ENCODE peak calls at places on chromosome 19, in five cellular contexts. One of them, this sample, is unnamed.
A peak's percentile ranks its signal among the peaks of the same experiment; 100 is the strongest.

GRCh38 chr19:38139122-38139521 is 84.9 kb downstream of the DPF1 start:
- DNase-seq in K562: peak; percentile 70
- DNase-seq in H54: no peak
- DNase-seq in breast epithelium: no peak
- DNase-seq in spleen: no peak
- DNase-seq in this sample: no peak

GRCh38 chr19:29576761-29577661 is 29.1 kb upstream of the POP4 start:
- DNase-seq in breast epithelium: no peak
- DNase-seq in K562: no peak
- DNase-seq in H54: peak; percentile 27
- DNase-seq in spleen: no peak
- DNase-seq in this sample: no peak

GRCh38 chr19:6362351-6362801 is 1.0 kb downstream of the CLPP start:
- DNase-seq in spleen: no peak
- DNase-seq in breast epithelium: no peak
- DNase-seq in K562: no peak
- DNase-seq in H54: no peak
- DNase-seq in this sample: no peak

GRCh38 chr19:41217741-41218140 is 1.3 kb upstream of the AXL start:
- DNase-seq in K562: no peak
- DNase-seq in spleen: no peak
- DNase-seq in breast epithelium: no peak
- DNase-seq in H54: no peak
- DNase-seq in this sample: no peak

GRCh38 chr19:33294058-33294798 is 8.1 kb downstream of the CEBPA start:
- DNase-seq in K562: peak; percentile 34
- DNase-seq in breast epithelium: no peak
- DNase-seq in H54: no peak
- DNase-seq in spleen: peak; percentile 69
- DNase-seq in this sample: no peak

GRCh38 chr19:49152218-49152550 is 3.0 kb downstream of the HRC start:
- DNase-seq in K562: no peak
- DNase-seq in breast epithelium: no peak
- DNase-seq in spleen: no peak
- DNase-seq in H54: no peak
- DNase-seq in this sample: no peak

GRCh38 chr19:55253842-55254624 is 4.8 kb downstream of the PPP6R1 start:
- DNase-seq in K562: no peak
- DNase-seq in spleen: peak; percentile 94
- DNase-seq in breast epithelium: no peak
- DNase-seq in H54: no peak
- DNase-seq in this sample: peak; percentile 40

GRCh38 chr19:39645800-39646411 is 9.8 kb upstream of the LGALS16 start:
- DNase-seq in spleen: no peak
- DNase-seq in breast epithelium: no peak
- DNase-seq in H54: no peak
- DNase-seq in K562: peak; percentile 29
- DNase-seq in this sample: peak; percentile 11

GRCh38 chr19:51690359-51691121 is 2.6 kb upstream of the SPACA6 start:
- DNase-seq in K562: peak; percentile 94
- DNase-seq in breast epithelium: peak; percentile 51
- DNase-seq in spleen: peak; percentile 86
- DNase-seq in H54: no peak
- DNase-seq in this sample: peak; percentile 50

GRCh38 chr19:45498411-45499195 is at the start of gene PPM1N:
- DNase-seq in H54: no peak
- DNase-seq in breast epithelium: no peak
- DNase-seq in spleen: peak; percentile 92
- DNase-seq in K562: peak; percentile 59
- DNase-seq in this sample: peak; percentile 72

GRCh38 chr19:15195381-15195964 is 5.3 kb downstream of the NOTCH3 start:
- DNase-seq in K562: no peak
- DNase-seq in spleen: no peak
- DNase-seq in H54: peak; percentile 86
- DNase-seq in breast epithelium: peak; percentile 69
- DNase-seq in this sample: no peak

GRCh38 chr19:21751379-21751778 is 16.0 kb downstream of the ZNF100 start:
- DNase-seq in spleen: no peak
- DNase-seq in breast epithelium: no peak
- DNase-seq in K562: no peak
- DNase-seq in H54: no peak
- DNase-seq in this sample: no peak

GRCh38 chr19:34041922-34042521 is 130.3 kb upstream of the LSM14A start:
- DNase-seq in breast epithelium: no peak
- DNase-seq in H54: peak; percentile 69
- DNase-seq in spleen: peak; percentile 87
- DNase-seq in K562: peak; percentile 72
- DNase-seq in this sample: peak; percentile 57

GRCh38 chr19:35908977-35909683 is 1.0 kb upstream of the TYROBP start:
- DNase-seq in K562: peak; percentile 59
- DNase-seq in spleen: peak; percentile 95
- DNase-seq in breast epithelium: peak; percentile 40
- DNase-seq in H54: no peak
- DNase-seq in this sample: no peak

GRCh38 chr19:29255912-29256311 is 43.0 kb upstream of the UQCRFS1 start:
- DNase-seq in K562: no peak
- DNase-seq in spleen: no peak
- DNase-seq in H54: no peak
- DNase-seq in breast epithelium: no peak
- DNase-seq in this sample: no peak

GRCh38 chr19:11173516-11174155 is 18.1 kb upstream of the SPC24 start:
- DNase-seq in K562: no peak
- DNase-seq in H54: no peak
- DNase-seq in breast epithelium: no peak
- DNase-seq in spleen: no peak
- DNase-seq in this sample: no peak

GRCh38 chr19:13339869-13340268 is 166.4 kb downstream of the CACNA1A start:
- DNase-seq in breast epithelium: no peak
- DNase-seq in spleen: no peak
- DNase-seq in H54: no peak
- DNase-seq in K562: no peak
- DNase-seq in this sample: no peak

GRCh38 chr19:15252398-15253018 is 20.3 kb upstream of the EPHX3 start:
- DNase-seq in H54: peak; percentile 43
- DNase-seq in spleen: no peak
- DNase-seq in K562: no peak
- DNase-seq in breast epithelium: no peak
- DNase-seq in this sample: no peak

GRCh38 chr19:52034051-52034728 is 6.0 kb upstream of the ZNF614 start:
- DNase-seq in spleen: no peak
- DNase-seq in K562: no peak
- DNase-seq in breast epithelium: no peak
- DNase-seq in H54: no peak
- DNase-seq in this sample: no peak

GRCh38 chr19:48608798-48609263 is 2.3 kb downstream of the SPACA4 start:
- DNase-seq in spleen: peak; percentile 83
- DNase-seq in H54: peak; percentile 62
- DNase-seq in K562: peak; percentile 69
- DNase-seq in breast epithelium: no peak
- DNase-seq in this sample: peak; percentile 59

GRCh38 chr19:10009269-10009665 is 1.0 kb downstream of the COL5A3 start:
- DNase-seq in H54: no peak
- DNase-seq in K562: peak; percentile 64
- DNase-seq in spleen: no peak
- DNase-seq in breast epithelium: peak; percentile 27
- DNase-seq in this sample: peak; percentile 23

GRCh38 chr19:40472516-40472915 is 5.7 kb downstream of the SPTBN4 start:
- DNase-seq in breast epithelium: no peak
- DNase-seq in K562: no peak
- DNase-seq in H54: no peak
- DNase-seq in spleen: no peak
- DNase-seq in this sample: no peak

GRCh38 chr19:55549500-55550320 is 4.4 kb upstream of the SBK3 start:
- DNase-seq in breast epithelium: no peak
- DNase-seq in spleen: no peak
- DNase-seq in H54: peak; percentile 76
- DNase-seq in K562: no peak
- DNase-seq in this sample: no peak

GRCh38 chr19:46426506-46427162 is 2.1 kb downstream of the PNMA8C start:
- DNase-seq in K562: peak; percentile 77
- DNase-seq in H54: no peak
- DNase-seq in breast epithelium: no peak
- DNase-seq in spleen: peak; percentile 79
- DNase-seq in this sample: peak; percentile 52

GRCh38 chr19:56140583-56141415 is at the start of gene ZNF444:
- DNase-seq in H54: peak; percentile 100
- DNase-seq in spleen: peak; percentile 99
- DNase-seq in K562: peak; percentile 98
- DNase-seq in breast epithelium: peak; percentile 100
- DNase-seq in this sample: peak; percentile 98

GRCh38 chr19:44848036-44848804 is 2.1 kb downstream of the NECTIN2 start:
- DNase-seq in spleen: no peak
- DNase-seq in H54: no peak
- DNase-seq in breast epithelium: peak; percentile 38
- DNase-seq in K562: peak; percentile 41
- DNase-seq in this sample: no peak

GRCh38 chr19:51503891-51504290 is 2.3 kb upstream of the SIGLEC12 start:
- DNase-seq in K562: no peak
- DNase-seq in H54: no peak
- DNase-seq in spleen: no peak
- DNase-seq in breast epithelium: no peak
- DNase-seq in this sample: no peak

GRCh38 chr19:35249848-35250711 is 1.3 kb downstream of the LSR start:
- DNase-seq in breast epithelium: no peak
- DNase-seq in K562: no peak
- DNase-seq in H54: no peak
- DNase-seq in spleen: peak; percentile 76
- DNase-seq in this sample: no peak

GRCh38 chr19:48603001-48603400 is 3.5 kb upstream of the SPACA4 start:
- DNase-seq in K562: no peak
- DNase-seq in H54: no peak
- DNase-seq in breast epithelium: no peak
- DNase-seq in spleen: no peak
- DNase-seq in this sample: no peak

GRCh38 chr19:51777570-51778460 is 16.8 kb downstream of the FPR2 start:
- DNase-seq in H54: peak; percentile 21
- DNase-seq in spleen: peak; percentile 84
- DNase-seq in breast epithelium: peak; percentile 23
- DNase-seq in K562: peak; percentile 96
- DNase-seq in this sample: peak; percentile 87

GRCh38 chr19:33872445-33873320 is 76.0 kb downstream of the KCTD15 start:
- DNase-seq in spleen: no peak
- DNase-seq in breast epithelium: no peak
- DNase-seq in H54: no peak
- DNase-seq in K562: no peak
- DNase-seq in this sample: no peak

GRCh38 chr19:56314018-56314583 is 538 bp downstream of the ZSCAN5A start:
- DNase-seq in spleen: no peak
- DNase-seq in K562: no peak
- DNase-seq in H54: peak; percentile 28
- DNase-seq in breast epithelium: no peak
- DNase-seq in this sample: no peak

GRCh38 chr19:49149652-49150105 is 5.5 kb downstream of the HRC start:
- DNase-seq in breast epithelium: peak; percentile 50
- DNase-seq in K562: peak; percentile 83
- DNase-seq in H54: no peak
- DNase-seq in spleen: no peak
- DNase-seq in this sample: peak; percentile 85

GRCh38 chr19:52638601-52639000 is 446 bp upstream of the ZNF83 start:
- DNase-seq in spleen: peak; percentile 78
- DNase-seq in H54: peak; percentile 74
- DNase-seq in K562: peak; percentile 40
- DNase-seq in breast epithelium: peak; percentile 29
- DNase-seq in this sample: no peak

DNA sequence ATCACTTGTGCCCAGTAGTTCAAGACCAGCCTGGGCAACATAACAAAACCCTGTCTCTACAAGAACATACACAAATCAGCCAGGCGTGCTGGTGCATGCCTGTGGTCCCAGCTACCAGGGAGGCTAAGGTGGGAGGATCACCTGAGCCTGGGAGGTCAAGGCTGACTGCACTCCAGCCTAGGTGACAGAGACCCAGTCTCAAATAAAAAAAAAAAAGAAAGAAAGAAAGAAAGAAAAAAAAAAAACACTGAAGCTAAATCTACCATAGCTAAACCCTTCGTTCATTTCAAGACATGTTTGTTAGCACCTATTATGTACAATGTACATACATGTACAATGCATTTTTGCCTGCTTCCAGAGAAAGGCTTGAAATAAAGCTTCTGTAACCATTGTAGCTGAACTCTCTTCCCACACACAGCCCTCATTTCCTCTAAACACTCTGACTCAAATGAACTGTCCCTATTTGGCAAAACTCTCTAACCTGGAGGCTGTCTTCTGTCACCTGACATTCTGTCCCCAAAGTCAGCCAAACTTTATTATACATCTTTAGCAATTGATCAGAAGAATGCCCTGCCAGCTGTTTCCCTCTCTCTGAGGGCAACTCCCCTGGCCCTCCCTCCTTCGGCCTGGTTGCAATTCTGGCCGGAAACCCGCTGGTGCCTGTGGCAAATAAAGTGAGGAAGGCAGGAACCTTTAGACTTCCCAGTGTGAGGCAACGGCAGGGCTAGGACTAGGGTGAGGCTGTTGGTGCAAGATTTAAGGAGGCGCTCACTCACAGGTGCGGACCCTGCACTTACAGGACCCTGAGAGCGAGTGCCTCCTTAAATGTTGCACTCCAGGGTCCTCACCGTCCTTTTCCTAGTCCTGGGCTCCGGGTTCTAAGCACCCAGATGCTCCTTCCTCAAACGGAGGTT is 1.8 kb downstream of the ETHE1 start:
- DNase-seq in H54: peak; percentile 83
- DNase-seq in K562: no peak
- DNase-seq in spleen: no peak
- DNase-seq in breast epithelium: peak; percentile 78
- DNase-seq in this sample: no peak
- TF ChIP-seq POLR2A in H54: no peak
- TF ChIP-seq POLR2A in K562: no peak
- TF ChIP-seq POLR2A in spleen: no peak
- TF ChIP-seq POLR2A in breast epithelium: no peak
- TF ChIP-seq POLR2A in this sample: no peak

GRCh38 chr19:19105365-19106060 is 32.8 kb downstream of the TMEM161A start:
- DNase-seq in K562: peak; percentile 93
- DNase-seq in breast epithelium: peak; percentile 37
- DNase-seq in H54: no peak
- DNase-seq in spleen: no peak
- DNase-seq in this sample: peak; percentile 66
- TF ChIP-seq POLR2A in K562: peak; percentile 89
- TF ChIP-seq POLR2A in breast epithelium: no peak
- TF ChIP-seq POLR2A in H54: no peak
- TF ChIP-seq POLR2A in spleen: no peak
- TF ChIP-seq POLR2A in this sample: no peak

GRCh38 chr19:4866595-4867424 is 657 bp downstream of the PLIN3 start:
- DNase-seq in H54: peak; percentile 36
- DNase-seq in K562: peak; percentile 71
- DNase-seq in breast epithelium: peak; percentile 47
- DNase-seq in spleen: peak; percentile 93
- DNase-seq in this sample: peak; percentile 47

GRCh38 chr19:4859697-4860096 is 7.8 kb downstream of the PLIN3 start:
- DNase-seq in breast epithelium: no peak
- DNase-seq in spleen: no peak
- DNase-seq in H54: no peak
- DNase-seq in K562: no peak
- DNase-seq in this sample: no peak

GRCh38 chr19:4861147-4861546 is 6.3 kb downstream of the PLIN3 start:
- DNase-seq in spleen: no peak
- DNase-seq in breast epithelium: peak; percentile 73
- DNase-seq in H54: no peak
- DNase-seq in K562: no peak
- DNase-seq in this sample: no peak
- TF ChIP-seq POLR2A in spleen: no peak
- TF ChIP-seq POLR2A in breast epithelium: no peak
- TF ChIP-seq POLR2A in H54: no peak
- TF ChIP-seq POLR2A in K562: no peak
- TF ChIP-seq POLR2A in this sample: no peak

GRCh38 chr19:18173572-18174294 is at the start of gene IFI30:
- DNase-seq in H54: peak; percentile 82
- DNase-seq in K562: peak; percentile 85
- DNase-seq in spleen: peak; percentile 97
- DNase-seq in breast epithelium: peak; percentile 75
- DNase-seq in this sample: no peak
- TF ChIP-seq POLR2A in H54: peak; percentile 78
- TF ChIP-seq POLR2A in K562: peak; percentile 87
- TF ChIP-seq POLR2A in spleen: peak; percentile 80
- TF ChIP-seq POLR2A in breast epithelium: no peak
- TF ChIP-seq POLR2A in this sample: peak; percentile 43